ENCODE peak calls at places on chromosome 6, in eight cellular contexts. One of them, this sample, is unnamed.
A peak's percentile ranks its signal among the peaks of the same experiment; 100 is the strongest.

GRCh38 chr6:105429676-105430075 is 26.8 kb upstream of the PREP start:
- DNase-seq in upper lobe of left lung: no peak
- DNase-seq in ovary: no peak
- DNase-seq in A549: no peak
- DNase-seq in HepG2: no peak
- DNase-seq in sigmoid colon: no peak
- DNase-seq in tibial nerve: no peak
- DNase-seq in SK-N-SH: no peak
- DNase-seq in this sample: no peak

GRCh38 chr6:144575327-144575726 is 290.2 kb downstream of the UTRN start:
- DNase-seq in upper lobe of left lung: no peak
- DNase-seq in ovary: no peak
- DNase-seq in A549: no peak
- DNase-seq in HepG2: no peak
- DNase-seq in sigmoid colon: no peak
- DNase-seq in tibial nerve: no peak
- DNase-seq in SK-N-SH: no peak
- DNase-seq in this sample: no peak

GRCh38 chr6:39440039-39440426 is 117.5 kb upstream of the KCNK16 start:
- DNase-seq in upper lobe of left lung: no peak
- DNase-seq in ovary: no peak
- DNase-seq in A549: no peak
- DNase-seq in HepG2: no peak
- DNase-seq in sigmoid colon: no peak
- DNase-seq in tibial nerve: no peak
- DNase-seq in SK-N-SH: no peak
- DNase-seq in this sample: no peak

GRCh38 chr6:4512101-4512500 is 264.1 kb upstream of the CDYL start:
- DNase-seq in upper lobe of left lung: no peak
- DNase-seq in ovary: no peak
- DNase-seq in A549: no peak
- DNase-seq in HepG2: no peak
- DNase-seq in sigmoid colon: no peak
- DNase-seq in tibial nerve: no peak
- DNase-seq in SK-N-SH: no peak
- DNase-seq in this sample: no peak

GRCh38 chr6:16354692-16355091 is 116.3 kb downstream of the GMPR start:
- DNase-seq in upper lobe of left lung: no peak
- DNase-seq in ovary: no peak
- DNase-seq in A549: no peak
- DNase-seq in HepG2: no peak
- DNase-seq in sigmoid colon: no peak
- DNase-seq in tibial nerve: no peak
- DNase-seq in SK-N-SH: peak; percentile 61
- DNase-seq in this sample: no peak

GRCh38 chr6:1695546-1696494 is 86.1 kb downstream of the FOXC1 start:
- DNase-seq in upper lobe of left lung: no peak
- DNase-seq in ovary: no peak
- DNase-seq in A549: no peak
- DNase-seq in HepG2: no peak
- DNase-seq in sigmoid colon: no peak
- DNase-seq in tibial nerve: no peak
- DNase-seq in SK-N-SH: no peak
- DNase-seq in this sample: no peak

GRCh38 chr6:26459023-26459810 is 1.5 kb downstream of the BTN2A1 start:
- DNase-seq in upper lobe of left lung: no peak
- DNase-seq in ovary: no peak
- DNase-seq in A549: no peak
- DNase-seq in HepG2: no peak
- DNase-seq in sigmoid colon: no peak
- DNase-seq in tibial nerve: no peak
- DNase-seq in SK-N-SH: no peak
- DNase-seq in this sample: no peak

GRCh38 chr6:137043710-137044365 is 927 bp downstream of the IL20RA start:
- DNase-seq in upper lobe of left lung: peak; percentile 89
- DNase-seq in ovary: peak; percentile 35
- DNase-seq in A549: peak; percentile 3
- DNase-seq in HepG2: no peak
- DNase-seq in sigmoid colon: no peak
- DNase-seq in tibial nerve: no peak
- DNase-seq in SK-N-SH: no peak
- DNase-seq in this sample: peak; percentile 28

GRCh38 chr6:41278699-41279405 is 7.6 kb downstream of the TREM1 start:
- DNase-seq in upper lobe of left lung: no peak
- DNase-seq in ovary: peak; percentile 31
- DNase-seq in A549: peak; percentile 25
- DNase-seq in HepG2: peak; percentile 74
- DNase-seq in sigmoid colon: no peak
- DNase-seq in tibial nerve: no peak
- DNase-seq in SK-N-SH: peak; percentile 64
- DNase-seq in this sample: peak; percentile 63

GRCh38 chr6:132570221-132570777 is at the start of gene TAAR6:
- DNase-seq in upper lobe of left lung: no peak
- DNase-seq in ovary: no peak
- DNase-seq in A549: no peak
- DNase-seq in HepG2: no peak
- DNase-seq in sigmoid colon: no peak
- DNase-seq in tibial nerve: no peak
- DNase-seq in SK-N-SH: no peak
- DNase-seq in this sample: no peak

DNA sequence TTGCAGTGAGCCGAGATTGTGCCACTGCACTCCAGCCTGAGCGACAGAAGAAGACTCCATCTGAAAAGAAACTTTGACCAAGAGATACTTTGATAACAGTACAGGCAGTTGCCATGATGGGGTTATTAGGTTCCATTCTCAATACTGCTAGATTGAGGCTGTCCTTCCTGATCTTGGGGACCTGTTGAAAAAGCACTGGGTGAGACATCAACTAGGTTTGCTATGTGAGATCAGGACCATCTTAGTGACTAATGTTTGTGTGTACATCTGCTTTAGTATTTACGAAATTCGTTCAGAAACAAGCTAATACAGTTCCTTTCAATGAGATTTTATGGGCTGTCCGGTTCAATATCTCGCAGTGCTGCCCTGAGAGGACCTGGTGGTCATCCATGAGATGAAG is 2.6 kb downstream of the DSE start:
- DNase-seq in upper lobe of left lung: no peak
- DNase-seq in ovary: no peak
- DNase-seq in A549: no peak
- DNase-seq in HepG2: no peak
- DNase-seq in sigmoid colon: no peak
- DNase-seq in tibial nerve: no peak
- DNase-seq in SK-N-SH: no peak
- DNase-seq in this sample: no peak
- H3K4me3 ChIP-seq in upper lobe of left lung: no peak overlapping the region
- H3K4me3 ChIP-seq in ovary: no peak overlapping the region
- H3K4me3 ChIP-seq in A549: no peak overlapping the region
- H3K4me3 ChIP-seq in HepG2: no peak overlapping the region
- H3K4me3 ChIP-seq in sigmoid colon: no peak overlapping the region
- H3K4me3 ChIP-seq in tibial nerve: peak overlapping the region; percentile 27
- H3K4me3 ChIP-seq in SK-N-SH: no peak overlapping the region
- H3K4me3 ChIP-seq in this sample: no peak overlapping the region

GRCh38 chr6:31736768-31737314 is 511 bp upstream of the CLIC1 start:
- DNase-seq in upper lobe of left lung: no peak
- DNase-seq in ovary: no peak
- DNase-seq in A549: no peak
- DNase-seq in HepG2: peak; percentile 33
- DNase-seq in sigmoid colon: no peak
- DNase-seq in tibial nerve: no peak
- DNase-seq in SK-N-SH: no peak
- DNase-seq in this sample: peak; percentile 26

GRCh38 chr6:31739639-31740396 is at the start of gene MSH5:
- DNase-seq in upper lobe of left lung: peak; percentile 100
- DNase-seq in ovary: peak; percentile 98
- DNase-seq in A549: peak; percentile 92
- DNase-seq in HepG2: peak; percentile 100
- DNase-seq in sigmoid colon: peak; percentile 100
- DNase-seq in tibial nerve: peak; percentile 96
- DNase-seq in SK-N-SH: peak; percentile 95
- DNase-seq in this sample: peak; percentile 99

GRCh38 chr6:31737315-31738047 is 1.2 kb upstream of the CLIC1 start:
- DNase-seq in upper lobe of left lung: no peak
- DNase-seq in ovary: no peak
- DNase-seq in A549: no peak
- DNase-seq in HepG2: peak; percentile 99
- DNase-seq in sigmoid colon: no peak
- DNase-seq in tibial nerve: no peak
- DNase-seq in SK-N-SH: no peak
- DNase-seq in this sample: peak; percentile 52

GRCh38 chr6:31736026-31736767 is at the start of gene CLIC1:
- DNase-seq in upper lobe of left lung: peak; percentile 93
- DNase-seq in ovary: peak; percentile 93
- DNase-seq in A549: peak; percentile 84
- DNase-seq in HepG2: peak; percentile 88
- DNase-seq in sigmoid colon: peak; percentile 95
- DNase-seq in tibial nerve: peak; percentile 83
- DNase-seq in SK-N-SH: peak; percentile 87
- DNase-seq in this sample: peak; percentile 93

DNA sequence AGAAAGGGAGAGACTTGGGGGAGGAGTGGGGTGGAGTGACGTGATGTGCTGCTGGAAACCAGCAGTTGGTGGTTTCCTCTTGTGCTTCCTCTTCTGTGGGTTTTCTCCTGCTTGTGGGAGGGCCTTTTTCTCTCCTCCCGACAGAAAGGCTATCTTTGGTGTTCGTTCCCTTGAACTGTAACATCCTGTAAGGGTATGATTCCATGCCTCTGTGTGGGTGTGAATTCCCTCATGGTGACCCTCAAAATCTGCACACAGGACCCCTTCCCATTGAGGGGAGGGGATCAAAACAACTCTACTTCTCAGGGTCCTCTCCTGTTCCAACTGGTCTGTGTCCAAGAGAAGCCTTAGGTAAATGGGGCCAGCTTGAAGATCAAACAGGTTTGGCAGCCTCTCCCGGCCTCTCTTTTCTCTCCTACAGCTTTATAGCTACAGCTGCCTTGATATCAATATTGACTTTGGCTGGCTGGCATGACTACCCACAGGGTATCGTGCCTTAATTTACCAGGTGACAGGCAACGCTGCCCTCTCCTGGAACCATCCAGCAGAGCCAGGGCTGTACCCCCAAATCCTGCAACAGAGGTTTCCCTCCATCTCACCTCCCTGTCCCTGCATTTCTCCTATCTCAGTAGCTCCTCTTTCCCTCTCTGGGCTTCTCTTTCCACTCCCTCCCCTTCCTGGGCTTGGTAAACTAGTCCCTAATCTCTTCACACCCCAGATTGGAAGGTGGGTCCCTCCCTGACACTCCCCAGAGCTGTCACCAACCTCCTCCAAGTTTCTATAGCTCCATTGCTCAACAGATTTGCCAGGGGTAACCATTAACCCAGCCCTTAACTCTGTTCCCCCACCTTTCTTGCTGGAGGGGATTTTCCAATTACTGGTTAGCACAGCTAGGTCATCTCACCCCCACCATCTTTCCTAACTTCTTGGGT is 1.5 kb upstream of the MSH5 start:
- DNase-seq in upper lobe of left lung: no peak
- DNase-seq in ovary: no peak
- DNase-seq in A549: peak; percentile 59
- DNase-seq in HepG2: peak; percentile 97
- DNase-seq in sigmoid colon: no peak
- DNase-seq in tibial nerve: no peak
- DNase-seq in SK-N-SH: no peak
- DNase-seq in this sample: peak; percentile 84
- H3K4me1 ChIP-seq in upper lobe of left lung: peaks cover 56% of the 10 kb centered on the region
- H3K4me1 ChIP-seq in ovary: peaks cover 12% of the 10 kb centered on the region
- H3K4me1 ChIP-seq in A549: peaks cover 51% of the 10 kb centered on the region
- H3K4me1 ChIP-seq in HepG2: peaks cover 57% of the 10 kb centered on the region
- H3K4me1 ChIP-seq in sigmoid colon: no peaks in the 10 kb centered on the region
- H3K4me1 ChIP-seq in tibial nerve: peaks cover 41% of the 10 kb centered on the region
- H3K4me1 ChIP-seq in SK-N-SH: peaks cover 22% of the 10 kb centered on the region
- H3K4me1 ChIP-seq in this sample: peaks cover 59% of the 10 kb centered on the region

GRCh38 chr6:3181105-3181504 is 23.8 kb upstream of the TUBB2A start:
- DNase-seq in upper lobe of left lung: no peak
- DNase-seq in ovary: no peak
- DNase-seq in A549: no peak
- DNase-seq in HepG2: no peak
- DNase-seq in sigmoid colon: no peak
- DNase-seq in tibial nerve: no peak
- DNase-seq in SK-N-SH: no peak
- DNase-seq in this sample: no peak

GRCh38 chr6:3175742-3176321 is 18.5 kb upstream of the TUBB2A start:
- DNase-seq in upper lobe of left lung: no peak
- DNase-seq in ovary: no peak
- DNase-seq in A549: no peak
- DNase-seq in HepG2: no peak
- DNase-seq in sigmoid colon: no peak
- DNase-seq in tibial nerve: no peak
- DNase-seq in SK-N-SH: no peak
- DNase-seq in this sample: no peak

GRCh38 chr6:3176562-3177355 is 19.4 kb upstream of the TUBB2A start:
- DNase-seq in upper lobe of left lung: peak; percentile 59
- DNase-seq in ovary: no peak
- DNase-seq in A549: peak; percentile 57
- DNase-seq in HepG2: peak; percentile 68
- DNase-seq in sigmoid colon: no peak
- DNase-seq in tibial nerve: no peak
- DNase-seq in SK-N-SH: no peak
- DNase-seq in this sample: no peak
- TF ChIP-seq EP300 in upper lobe of left lung: no peak
- TF ChIP-seq EP300 in ovary: no peak
- TF ChIP-seq EP300 in A549: no peak
- TF ChIP-seq EP300 in HepG2: no peak
- TF ChIP-seq EP300 in sigmoid colon: no peak
- TF ChIP-seq EP300 in tibial nerve: no peak
- TF ChIP-seq EP300 in SK-N-SH: no peak
- TF ChIP-seq EP300 in this sample: no peak

GRCh38 chr6:85912582-85912981 is 269.9 kb upstream of the SYNCRIP start:
- DNase-seq in upper lobe of left lung: no peak
- DNase-seq in ovary: no peak
- DNase-seq in A549: no peak
- DNase-seq in HepG2: no peak
- DNase-seq in sigmoid colon: no peak
- DNase-seq in tibial nerve: no peak
- DNase-seq in SK-N-SH: no peak
- DNase-seq in this sample: no peak

GRCh38 chr6:85911067-85911466 is 268.4 kb upstream of the SYNCRIP start:
- DNase-seq in upper lobe of left lung: peak; percentile 10
- DNase-seq in ovary: no peak
- DNase-seq in A549: no peak
- DNase-seq in HepG2: no peak
- DNase-seq in sigmoid colon: no peak
- DNase-seq in tibial nerve: no peak
- DNase-seq in SK-N-SH: no peak
- DNase-seq in this sample: no peak
- H3K4me3 ChIP-seq in upper lobe of left lung: no peak overlapping the region
- H3K4me3 ChIP-seq in ovary: no peak overlapping the region
- H3K4me3 ChIP-seq in A549: no peak overlapping the region
- H3K4me3 ChIP-seq in HepG2: no peak overlapping the region
- H3K4me3 ChIP-seq in sigmoid colon: no peak overlapping the region
- H3K4me3 ChIP-seq in tibial nerve: no peak overlapping the region
- H3K4me3 ChIP-seq in SK-N-SH: no peak overlapping the region
- H3K4me3 ChIP-seq in this sample: no peak overlapping the region